ENCODE peak calls at places on chromosomes 3 and 15, in four cellular contexts. S, V, P and X are unnamed samples.

GRCh38 chr3:49217688-49218470 is 46.5 kb downstream of the KLHDC8B start:
- DNase-seq in S (peak), V (peak), P (no peak), X (no peak)

GRCh38 chr15:67115567-67115966 is 50.2 kb downstream of the SMAD3 start:
- DNase-seq in S (no peak), V (no peak), P (no peak), X (no peak)

GRCh38 chr3:38722760-38723568 is 73.5 kb upstream of the SCN5A start:
- DNase-seq in P (peak), S (peak), V (no peak), X (no peak)

GRCh38 chr3:8482960-8483665 is 18.5 kb upstream of the LMCD1 start:
- DNase-seq in P (peak), V (peak), S (peak), X (peak)

GRCh38 chr15:39543651-39544050 is 37.2 kb upstream of the THBS1 start:
- DNase-seq in P (no peak), V (no peak), S (peak), X (no peak)

GRCh38 chr15:64934023-64934422 is 22.3 kb downstream of the ANKDD1A start:
- DNase-seq in V (no peak), P (no peak), S (no peak), X (no peak)

GRCh38 chr15:70576683-70577082 is 186.7 kb downstream of the UACA start:
- DNase-seq in P (peak), S (no peak), V (no peak), X (no peak)

GRCh38 chr3:119297169-119297568 is 3.0 kb downstream of the ARHGAP31 start:
- DNase-seq in V (no peak), P (peak), S (peak), X (no peak)

GRCh38 chr3:192890348-192891335 is 27.0 kb downstream of the MB21D2 start:
- DNase-seq in S (no peak), P (no peak), V (no peak), X (no peak)

GRCh38 chr3:151197981-151198767 is 4.8 kb downstream of the GPR171 start:
- DNase-seq in V (no peak), S (no peak), P (peak), X (no peak)

GRCh38 chr3:38455639-38456430 is 2.1 kb downstream of the ACVR2B start:
- DNase-seq in V (no peak), S (peak), P (no peak), X (no peak)

GRCh38 chr3:126549861-126550487 is 8.8 kb downstream of the C3orf22 start:
- DNase-seq in P (no peak), S (no peak), V (no peak), X (no peak)

GRCh38 chr15:91047545-91048199 is 25.3 kb upstream of the VPS33B start:
- DNase-seq in S (peak), V (no peak), P (no peak), X (no peak)

GRCh38 chr15:63950911-63951481 is 95.3 kb downstream of the DAPK2 start:
- DNase-seq in P (peak), S (peak), V (no peak), X (no peak)

GRCh38 chr3:29764603-29765254 is 483.9 kb downstream of the RBMS3 start:
- DNase-seq in V (no peak), S (peak), P (peak), X (peak)

GRCh38 chr15:60297047-60297446 is 100.7 kb downstream of the ANXA2 start:
- DNase-seq in S (no peak), P (no peak), V (no peak), X (no peak)

GRCh38 chr15:37100109-37100873 is at the start of gene MEIS2:
- DNase-seq in P (peak), S (peak), V (peak), X (peak)

DNA sequence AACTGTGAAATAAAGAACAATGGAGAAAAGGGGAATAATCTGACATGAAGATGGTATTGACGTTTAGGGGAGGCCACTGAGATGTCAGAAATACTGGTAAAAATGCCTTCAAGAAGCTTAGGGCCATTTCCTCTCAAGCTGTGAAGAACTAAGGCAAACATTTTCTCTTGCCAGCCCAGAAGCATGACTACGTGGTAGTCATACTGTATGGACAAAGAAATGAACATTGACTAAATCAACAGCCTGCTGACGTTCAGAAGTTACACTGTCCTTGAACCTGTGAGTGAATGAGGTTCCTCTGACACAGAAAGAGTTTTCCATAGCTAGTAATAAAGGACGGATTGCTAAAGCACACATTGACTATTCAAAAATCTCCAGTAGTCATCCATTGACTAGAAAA is 121.0 kb downstream of the P3H2 start:
- DNase-seq in P (no peak), V (no peak), S (peak), X (no peak)
- TF ChIP-seq CTCF in P (no peak), V (no peak), S (no peak), X (no peak)

DNA sequence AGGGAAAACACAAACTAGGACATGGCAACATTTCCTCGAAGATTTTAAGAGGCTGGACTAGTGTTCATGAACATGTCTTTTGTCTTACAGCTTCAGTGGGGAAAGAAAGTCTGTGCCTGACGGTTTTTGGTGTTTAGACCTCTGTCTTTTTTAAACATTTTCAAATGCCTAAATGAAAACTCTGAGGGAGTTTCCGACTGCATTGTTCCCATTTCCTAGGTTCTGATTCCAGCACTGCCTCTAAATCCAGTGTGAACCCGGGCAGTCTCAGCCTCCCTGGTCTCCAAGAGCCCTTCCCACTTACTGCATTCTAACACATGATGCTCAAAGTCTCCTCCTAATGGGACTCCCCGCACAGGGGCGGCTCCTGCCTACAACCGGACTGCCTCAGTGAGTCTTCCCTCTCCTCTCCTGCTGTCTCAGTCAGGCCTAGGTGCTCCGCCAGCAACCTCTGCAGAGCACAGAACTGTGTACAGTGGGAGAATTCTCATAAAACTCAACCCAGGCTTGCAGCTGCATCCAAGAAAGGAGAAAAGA is 29.0 kb downstream of the TBC1D2B start:
- DNase-seq in S (no peak), V (peak), P (no peak), X (no peak)
- TF ChIP-seq CTCF in S (no peak), V (no peak), P (no peak), X (no peak)

DNA sequence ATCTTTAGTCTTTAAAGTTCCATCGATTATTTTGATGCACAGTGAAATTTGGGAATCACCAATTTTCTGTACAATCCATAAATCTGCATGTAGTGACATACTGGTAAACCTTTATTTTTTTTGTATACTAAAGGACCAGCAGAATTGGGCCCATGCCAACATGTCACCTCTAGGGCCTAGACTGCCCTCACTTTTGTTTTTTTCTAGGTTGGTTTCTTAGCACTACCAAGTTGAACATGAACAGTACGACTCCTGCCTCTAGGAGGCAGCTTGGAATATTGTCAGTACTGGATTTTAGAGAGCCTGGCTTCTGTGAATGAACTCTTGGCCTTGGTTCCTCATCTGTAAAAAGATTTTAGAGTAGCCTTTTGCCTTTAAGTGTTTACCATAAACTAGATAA is 32.3 kb downstream of the NKIRAS1 start:
- DNase-seq in S (no peak), V (no peak), P (no peak), X (no peak)
- TF ChIP-seq CTCF in S (peak), V (no peak), P (peak), X (no peak)

DNA sequence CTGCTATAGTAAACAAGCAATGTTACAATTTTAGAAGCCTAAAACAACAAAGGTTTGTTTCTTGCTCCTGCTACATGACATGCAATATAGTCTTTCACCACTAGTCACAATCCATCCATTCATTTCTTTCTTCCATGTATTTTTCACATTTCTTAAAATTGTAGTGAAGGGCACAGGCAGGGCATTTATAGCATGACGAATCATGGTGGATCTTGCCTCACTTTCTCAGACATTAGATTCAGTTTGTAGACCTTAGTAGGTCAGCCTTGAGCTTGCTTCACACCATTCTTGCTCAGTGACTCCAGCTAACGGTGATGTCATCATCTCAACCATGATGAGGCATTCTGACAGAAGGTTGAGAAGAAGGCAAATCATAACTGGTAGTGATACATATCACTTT is 546.8 kb downstream of the TBL1XR1 start:
- DNase-seq in P (peak), V (no peak), S (peak), X (no peak)
- TF ChIP-seq CTCF in P (peak), V (no peak), S (peak), X (peak)

DNA sequence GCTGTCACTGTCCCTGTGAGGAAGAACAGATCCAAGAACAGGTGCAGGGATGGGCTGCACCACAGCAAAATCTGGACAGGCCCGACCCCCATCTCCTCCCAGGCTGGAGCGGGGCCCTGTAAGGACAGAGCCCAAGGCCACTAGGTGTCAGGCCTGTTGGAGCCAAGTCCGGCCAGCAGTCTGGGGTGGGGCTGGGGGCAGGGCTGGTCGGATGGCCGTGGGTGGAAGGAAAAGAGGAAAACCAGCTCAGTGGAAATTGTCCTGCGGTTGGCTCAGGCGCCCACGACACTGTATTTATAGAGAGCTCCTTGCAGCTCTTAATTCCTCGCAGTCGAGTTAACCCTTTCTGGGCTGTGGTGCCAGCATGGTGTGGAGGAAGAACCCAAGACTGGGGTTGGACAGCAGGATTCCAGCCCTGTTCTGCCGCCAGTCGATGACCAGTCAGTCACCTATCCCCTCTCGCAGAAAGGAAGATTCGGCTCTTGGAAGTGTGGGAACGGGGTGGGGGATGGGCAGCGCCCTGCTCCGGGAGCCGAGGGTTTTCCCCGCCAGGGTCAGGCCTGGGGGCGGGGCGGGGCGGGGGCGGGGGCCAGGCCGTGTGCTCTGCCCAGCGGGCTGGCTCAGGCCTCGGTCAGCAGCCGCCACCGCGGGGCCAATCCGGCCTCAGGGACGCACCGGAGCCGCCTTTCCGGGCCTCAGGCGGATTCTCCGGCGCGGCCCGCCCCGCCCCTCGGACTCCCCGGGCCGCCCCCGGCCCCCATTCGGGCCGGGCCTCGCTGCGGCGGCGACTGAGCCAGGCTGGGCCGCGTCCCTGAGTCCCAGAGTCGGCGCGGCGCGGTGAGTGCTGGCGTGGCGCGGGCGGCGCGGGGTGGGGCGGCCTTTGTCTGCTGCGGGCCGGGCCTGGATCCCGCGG is at the start of gene CD276:
- DNase-seq in P (peak), V (peak), S (peak), X (peak)
- TF ChIP-seq CTCF in P (peak), V (peak), S (peak), X (peak)

DNA sequence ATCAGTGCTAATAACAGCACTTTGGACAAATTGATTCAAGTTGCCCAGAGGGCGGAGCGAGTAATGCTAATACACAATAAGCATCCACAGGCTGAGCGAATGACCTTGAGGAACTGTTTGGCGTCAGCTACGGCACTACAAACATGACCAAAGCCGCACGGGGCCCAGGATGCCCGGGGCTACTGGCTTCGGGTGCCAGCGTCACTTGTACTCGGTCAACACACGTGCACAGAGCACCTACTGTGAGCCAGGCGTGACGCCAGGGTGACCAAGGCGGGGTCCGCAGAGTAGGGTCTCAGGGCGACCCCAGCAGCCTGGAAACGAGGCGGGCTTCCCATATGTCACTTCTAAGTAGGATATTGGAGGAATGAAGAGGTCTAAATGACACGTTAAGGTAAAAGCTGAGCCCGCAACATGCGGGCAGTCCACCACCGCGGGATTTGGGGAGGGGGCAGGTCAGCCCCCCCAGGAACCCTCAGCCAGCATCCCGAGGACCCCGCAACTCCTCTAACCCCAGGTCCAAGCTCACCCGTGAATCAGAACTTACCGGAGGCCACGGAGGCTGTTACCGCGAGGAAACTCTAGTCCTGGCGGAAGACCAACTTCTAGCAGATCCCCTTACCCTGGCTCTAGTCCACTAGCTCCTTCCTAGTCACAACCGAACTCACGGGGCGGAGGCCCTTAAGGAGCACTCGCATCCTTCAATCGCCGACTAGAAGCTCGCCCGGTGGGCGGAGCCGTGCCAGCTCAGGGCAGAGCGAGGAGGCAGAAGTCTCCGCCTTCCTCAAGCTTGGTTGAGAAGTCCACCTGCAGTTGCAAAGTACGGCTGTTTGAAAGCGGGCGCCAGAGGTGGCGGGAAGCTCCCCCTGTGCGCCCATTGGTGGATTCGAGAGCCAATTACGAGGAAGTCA is at the start of gene CEP152:
- DNase-seq in P (peak), S (peak), V (peak), X (peak)
- TF ChIP-seq CTCF in P (no peak), S (no peak), V (no peak), X (no peak)